ENCODE peak calls at places on chromosomes 4 and X, in six cellular contexts. One of them, this sample, is unnamed.
A peak's percentile ranks its signal among the peaks of the same experiment; 100 is the strongest.

GRCh38 chrX:68832101-68832416 is 3.2 kb downstream of the EFNB1 start:
- DNase-seq in breast epithelium: no peak
- DNase-seq in GM12864: no peak
- DNase-seq in esophagus squamous epithelium: no peak
- DNase-seq in foreskin fibroblast: peak; percentile 88
- DNase-seq in astrocyte of the spinal cord: peak; percentile 78
- DNase-seq in this sample: peak; percentile 71

GRCh38 chrX:140762061-140762460 is 52.5 kb downstream of the LINC00632 start:
- DNase-seq in breast epithelium: no peak
- DNase-seq in astrocyte of the spinal cord: peak; percentile 68
- DNase-seq in GM12864: no peak
- DNase-seq in esophagus squamous epithelium: no peak
- DNase-seq in foreskin fibroblast: peak; percentile 67
- DNase-seq in this sample: peak; percentile 78

GRCh38 chrX:2928583-2929434 is at the start of gene ARSD:
- DNase-seq in esophagus squamous epithelium: peak; percentile 75
- DNase-seq in foreskin fibroblast: peak; percentile 96
- DNase-seq in GM12864: peak; percentile 40
- DNase-seq in astrocyte of the spinal cord: peak; percentile 97
- DNase-seq in breast epithelium: peak; percentile 90
- DNase-seq in this sample: peak; percentile 65

GRCh38 chrX:29071525-29071924 is 484.3 kb downstream of the IL1RAPL1 start:
- DNase-seq in GM12864: no peak
- DNase-seq in astrocyte of the spinal cord: peak; percentile 2
- DNase-seq in breast epithelium: no peak
- DNase-seq in esophagus squamous epithelium: no peak
- DNase-seq in foreskin fibroblast: peak; percentile 36
- DNase-seq in this sample: no peak

GRCh38 chr4:140048419-140049022 is 105.5 kb downstream of the MAML3 start:
- DNase-seq in foreskin fibroblast: no peak
- DNase-seq in astrocyte of the spinal cord: no peak
- DNase-seq in esophagus squamous epithelium: no peak
- DNase-seq in breast epithelium: no peak
- DNase-seq in GM12864: no peak
- DNase-seq in this sample: no peak

GRCh38 chrX:119238557-119238956 is 2.5 kb downstream of the PGRMC1 start:
- DNase-seq in astrocyte of the spinal cord: no peak
- DNase-seq in GM12864: no peak
- DNase-seq in esophagus squamous epithelium: no peak
- DNase-seq in foreskin fibroblast: peak; percentile 38
- DNase-seq in breast epithelium: no peak
- DNase-seq in this sample: no peak

GRCh38 chr4:125985856-125986255 is 671.1 kb downstream of the FAT4 start:
- DNase-seq in foreskin fibroblast: no peak
- DNase-seq in GM12864: no peak
- DNase-seq in breast epithelium: no peak
- DNase-seq in astrocyte of the spinal cord: no peak
- DNase-seq in esophagus squamous epithelium: no peak
- DNase-seq in this sample: no peak

GRCh38 chrX:140274761-140275525 is 229.9 kb downstream of the SOX3 start:
- DNase-seq in foreskin fibroblast: peak; percentile 3
- DNase-seq in breast epithelium: no peak
- DNase-seq in astrocyte of the spinal cord: peak; percentile 84
- DNase-seq in GM12864: no peak
- DNase-seq in esophagus squamous epithelium: no peak
- DNase-seq in this sample: peak; percentile 63

GRCh38 chr4:177182156-177182555 is 127.5 kb upstream of the NEIL3 start:
- DNase-seq in foreskin fibroblast: peak; percentile 88
- DNase-seq in esophagus squamous epithelium: no peak
- DNase-seq in GM12864: no peak
- DNase-seq in breast epithelium: no peak
- DNase-seq in astrocyte of the spinal cord: no peak
- DNase-seq in this sample: no peak

GRCh38 chr4:83356899-83357661 is 22.4 kb upstream of the HPSE start:
- DNase-seq in astrocyte of the spinal cord: peak; percentile 94
- DNase-seq in foreskin fibroblast: peak; percentile 88
- DNase-seq in esophagus squamous epithelium: no peak
- DNase-seq in breast epithelium: no peak
- DNase-seq in GM12864: no peak
- DNase-seq in this sample: peak; percentile 90

GRCh38 chr4:99062120-99062519 is 26.5 kb downstream of the ADH5 start:
- DNase-seq in breast epithelium: no peak
- DNase-seq in astrocyte of the spinal cord: no peak
- DNase-seq in foreskin fibroblast: no peak
- DNase-seq in GM12864: no peak
- DNase-seq in esophagus squamous epithelium: no peak
- DNase-seq in this sample: no peak

GRCh38 chr4:7694256-7694775 is 245.3 kb downstream of the AFAP1 start:
- DNase-seq in astrocyte of the spinal cord: no peak
- DNase-seq in breast epithelium: no peak
- DNase-seq in GM12864: no peak
- DNase-seq in foreskin fibroblast: no peak
- DNase-seq in esophagus squamous epithelium: no peak
- DNase-seq in this sample: no peak

GRCh38 chrX:30215357-30215843 is at the start of gene MAGEB2:
- DNase-seq in esophagus squamous epithelium: no peak
- DNase-seq in foreskin fibroblast: no peak
- DNase-seq in astrocyte of the spinal cord: no peak
- DNase-seq in breast epithelium: no peak
- DNase-seq in GM12864: no peak
- DNase-seq in this sample: no peak

GRCh38 chrX:42496239-42496638 is 281.7 kb downstream of the PPP1R2C start:
- DNase-seq in GM12864: no peak
- DNase-seq in foreskin fibroblast: no peak
- DNase-seq in esophagus squamous epithelium: no peak
- DNase-seq in breast epithelium: no peak
- DNase-seq in astrocyte of the spinal cord: no peak
- DNase-seq in this sample: no peak

GRCh38 chr4:6204871-6205583 is 4.7 kb upstream of the JAKMIP1 start:
- DNase-seq in breast epithelium: no peak
- DNase-seq in GM12864: no peak
- DNase-seq in esophagus squamous epithelium: no peak
- DNase-seq in astrocyte of the spinal cord: no peak
- DNase-seq in foreskin fibroblast: no peak
- DNase-seq in this sample: no peak

GRCh38 chr4:34417160-34417559 is 1827.2 kb downstream of the ARAP2 start:
- DNase-seq in esophagus squamous epithelium: no peak
- DNase-seq in breast epithelium: no peak
- DNase-seq in foreskin fibroblast: peak; percentile 51
- DNase-seq in astrocyte of the spinal cord: no peak
- DNase-seq in GM12864: no peak
- DNase-seq in this sample: no peak

GRCh38 chr4:36054750-36055467 is 189.4 kb downstream of the ARAP2 start:
- DNase-seq in astrocyte of the spinal cord: peak; percentile 69
- DNase-seq in GM12864: no peak
- DNase-seq in esophagus squamous epithelium: no peak
- DNase-seq in breast epithelium: no peak
- DNase-seq in foreskin fibroblast: no peak
- DNase-seq in this sample: peak; percentile 42

GRCh38 chr4:47705326-47705981 is 132.4 kb downstream of the CORIN start:
- DNase-seq in esophagus squamous epithelium: no peak
- DNase-seq in foreskin fibroblast: peak; percentile 66
- DNase-seq in breast epithelium: no peak
- DNase-seq in astrocyte of the spinal cord: peak; percentile 38
- DNase-seq in GM12864: no peak
- DNase-seq in this sample: peak; percentile 32

GRCh38 chr4:99945718-99946345 is 586 bp downstream of the DNAJB14 start:
- DNase-seq in foreskin fibroblast: peak; percentile 56
- DNase-seq in breast epithelium: no peak
- DNase-seq in esophagus squamous epithelium: no peak
- DNase-seq in astrocyte of the spinal cord: peak; percentile 43
- DNase-seq in GM12864: no peak
- DNase-seq in this sample: peak; percentile 36

GRCh38 chrX:53318766-53319353 is 37.5 kb upstream of the IQSEC2 start:
- DNase-seq in astrocyte of the spinal cord: no peak
- DNase-seq in GM12864: no peak
- DNase-seq in foreskin fibroblast: no peak
- DNase-seq in esophagus squamous epithelium: no peak
- DNase-seq in breast epithelium: no peak
- DNase-seq in this sample: no peak

GRCh38 chrX:72621619-72622485 is 49.2 kb upstream of the HDAC8 start:
- DNase-seq in foreskin fibroblast: peak; percentile 74
- DNase-seq in GM12864: peak; percentile 15
- DNase-seq in breast epithelium: no peak
- DNase-seq in esophagus squamous epithelium: no peak
- DNase-seq in astrocyte of the spinal cord: peak; percentile 49
- DNase-seq in this sample: peak; percentile 47

GRCh38 chrX:148741441-148741840 is 241.0 kb downstream of the AFF2 start:
- DNase-seq in GM12864: no peak
- DNase-seq in breast epithelium: no peak
- DNase-seq in astrocyte of the spinal cord: no peak
- DNase-seq in foreskin fibroblast: no peak
- DNase-seq in esophagus squamous epithelium: no peak
- DNase-seq in this sample: no peak

GRCh38 chr4:5751073-5751917 is 40.3 kb downstream of the EVC start:
- DNase-seq in foreskin fibroblast: peak; percentile 96
- DNase-seq in astrocyte of the spinal cord: peak; percentile 56
- DNase-seq in GM12864: no peak
- DNase-seq in esophagus squamous epithelium: no peak
- DNase-seq in breast epithelium: no peak
- DNase-seq in this sample: peak; percentile 90

GRCh38 chrX:112473654-112474053 is 206.1 kb downstream of the LHFPL1 start:
- DNase-seq in esophagus squamous epithelium: no peak
- DNase-seq in foreskin fibroblast: no peak
- DNase-seq in GM12864: no peak
- DNase-seq in breast epithelium: no peak
- DNase-seq in astrocyte of the spinal cord: no peak
- DNase-seq in this sample: no peak

GRCh38 chr4:105179539-105180401 is 33.1 kb downstream of the TET2 start:
- DNase-seq in breast epithelium: no peak
- DNase-seq in GM12864: no peak
- DNase-seq in astrocyte of the spinal cord: no peak
- DNase-seq in foreskin fibroblast: peak; percentile 13
- DNase-seq in esophagus squamous epithelium: no peak
- DNase-seq in this sample: no peak

GRCh38 chr4:105186701-105187158 is 40.1 kb downstream of the TET2 start:
- DNase-seq in breast epithelium: no peak
- DNase-seq in astrocyte of the spinal cord: peak; percentile 74
- DNase-seq in esophagus squamous epithelium: no peak
- DNase-seq in foreskin fibroblast: peak; percentile 59
- DNase-seq in GM12864: no peak
- DNase-seq in this sample: peak; percentile 51

GRCh38 chr4:105184316-105184988 is 37.8 kb downstream of the TET2 start:
- DNase-seq in foreskin fibroblast: no peak
- DNase-seq in GM12864: no peak
- DNase-seq in astrocyte of the spinal cord: peak; percentile 55
- DNase-seq in esophagus squamous epithelium: no peak
- DNase-seq in breast epithelium: no peak
- DNase-seq in this sample: no peak

GRCh38 chr4:105182211-105182610 is 35.5 kb downstream of the TET2 start:
- DNase-seq in esophagus squamous epithelium: no peak
- DNase-seq in astrocyte of the spinal cord: no peak
- DNase-seq in breast epithelium: no peak
- DNase-seq in foreskin fibroblast: no peak
- DNase-seq in GM12864: no peak
- DNase-seq in this sample: no peak

GRCh38 chr4:105181259-105181658 is 34.6 kb downstream of the TET2 start:
- DNase-seq in astrocyte of the spinal cord: no peak
- DNase-seq in esophagus squamous epithelium: no peak
- DNase-seq in foreskin fibroblast: no peak
- DNase-seq in breast epithelium: no peak
- DNase-seq in GM12864: no peak
- DNase-seq in this sample: no peak
- TF ChIP-seq CTCF in astrocyte of the spinal cord: no peak
- TF ChIP-seq CTCF in esophagus squamous epithelium: no peak
- TF ChIP-seq CTCF in foreskin fibroblast: no peak
- TF ChIP-seq CTCF in breast epithelium: no peak
- TF ChIP-seq CTCF in GM12864: no peak
- TF ChIP-seq CTCF in this sample: no peak

GRCh38 chr4:71545168-71545567 is 206.3 kb downstream of the SLC4A4 start:
- DNase-seq in esophagus squamous epithelium: no peak
- DNase-seq in breast epithelium: no peak
- DNase-seq in foreskin fibroblast: peak; percentile 38
- DNase-seq in astrocyte of the spinal cord: peak; percentile 96
- DNase-seq in GM12864: no peak
- DNase-seq in this sample: no peak

GRCh38 chr4:71554025-71554424 is 215.2 kb downstream of the SLC4A4 start:
- DNase-seq in astrocyte of the spinal cord: no peak
- DNase-seq in GM12864: no peak
- DNase-seq in breast epithelium: no peak
- DNase-seq in foreskin fibroblast: no peak
- DNase-seq in esophagus squamous epithelium: no peak
- DNase-seq in this sample: no peak

GRCh38 chr4:71549516-71550160 is 210.8 kb downstream of the SLC4A4 start:
- DNase-seq in foreskin fibroblast: no peak
- DNase-seq in esophagus squamous epithelium: no peak
- DNase-seq in GM12864: no peak
- DNase-seq in breast epithelium: no peak
- DNase-seq in astrocyte of the spinal cord: no peak
- DNase-seq in this sample: no peak

GRCh38 chr4:71553605-71554004 is 214.8 kb downstream of the SLC4A4 start:
- DNase-seq in esophagus squamous epithelium: no peak
- DNase-seq in GM12864: no peak
- DNase-seq in foreskin fibroblast: peak; percentile 3
- DNase-seq in astrocyte of the spinal cord: peak; percentile 47
- DNase-seq in breast epithelium: no peak
- DNase-seq in this sample: peak; percentile 41

GRCh38 chr4:71550220-71551190 is 211.7 kb downstream of the SLC4A4 start:
- DNase-seq in astrocyte of the spinal cord: peak; percentile 72
- DNase-seq in esophagus squamous epithelium: no peak
- DNase-seq in GM12864: no peak
- DNase-seq in foreskin fibroblast: peak; percentile 15
- DNase-seq in breast epithelium: no peak
- DNase-seq in this sample: no peak
- TF ChIP-seq CTCF in astrocyte of the spinal cord: peak; percentile 30
- TF ChIP-seq CTCF in esophagus squamous epithelium: no peak
- TF ChIP-seq CTCF in GM12864: no peak
- TF ChIP-seq CTCF in foreskin fibroblast: peak; percentile 35
- TF ChIP-seq CTCF in breast epithelium: no peak
- TF ChIP-seq CTCF in this sample: no peak

GRCh38 chr4:152436384-152436783 is 99.5 kb downstream of the FBXW7 start:
- DNase-seq in breast epithelium: no peak
- DNase-seq in foreskin fibroblast: no peak
- DNase-seq in astrocyte of the spinal cord: no peak
- DNase-seq in GM12864: no peak
- DNase-seq in esophagus squamous epithelium: no peak
- DNase-seq in this sample: peak; percentile 16
- TF ChIP-seq CTCF in breast epithelium: no peak
- TF ChIP-seq CTCF in foreskin fibroblast: no peak
- TF ChIP-seq CTCF in astrocyte of the spinal cord: no peak
- TF ChIP-seq CTCF in GM12864: peak; percentile 41
- TF ChIP-seq CTCF in esophagus squamous epithelium: no peak
- TF ChIP-seq CTCF in this sample: no peak

DNA sequence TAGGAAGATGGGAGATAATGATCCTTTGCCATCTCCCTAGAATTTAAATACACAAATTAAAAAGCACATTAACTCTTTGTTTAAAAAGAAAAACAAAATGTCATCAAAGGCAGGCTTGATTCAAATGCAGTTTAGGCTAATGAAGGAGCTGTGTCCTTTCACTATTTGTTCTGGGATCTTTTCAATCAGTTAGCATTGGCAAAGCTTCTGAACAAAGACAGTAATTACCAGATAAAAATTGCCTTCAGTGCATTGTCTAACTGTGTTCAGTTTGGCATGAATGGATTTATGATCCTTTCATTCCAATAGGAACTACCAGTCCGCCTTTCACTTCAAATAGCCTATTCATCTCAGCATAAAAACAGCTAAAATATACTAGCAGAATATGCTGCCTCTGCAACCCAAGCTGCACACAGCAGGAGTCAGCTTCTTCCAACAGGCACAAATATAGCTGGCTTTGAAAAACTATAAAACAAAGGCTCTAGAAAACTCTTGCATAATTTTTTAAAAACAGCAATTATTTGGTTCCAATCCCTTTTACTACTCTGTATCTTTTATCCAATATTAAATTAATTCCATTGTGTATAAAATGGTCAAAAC is 49.8 kb upstream of the ATXN3L start:
- DNase-seq in esophagus squamous epithelium: no peak
- DNase-seq in GM12864: no peak
- DNase-seq in astrocyte of the spinal cord: no peak
- DNase-seq in foreskin fibroblast: no peak
- DNase-seq in breast epithelium: no peak
- DNase-seq in this sample: no peak
- TF ChIP-seq CTCF in esophagus squamous epithelium: no peak
- TF ChIP-seq CTCF in GM12864: no peak
- TF ChIP-seq CTCF in astrocyte of the spinal cord: no peak
- TF ChIP-seq CTCF in foreskin fibroblast: no peak
- TF ChIP-seq CTCF in breast epithelium: no peak
- TF ChIP-seq CTCF in this sample: no peak